ENCODE peak calls at places on chromosomes 11 and 22, in nine cellular contexts. Z is GM04504, J is LoVo, N is Calu3, X is activated B cell treated with CpG ODN at 0.5 μM for 24 hours, G is choroid plexus epithelial cell, M is Kasumi-1, S is transverse colon, B is WTC11. H is an unnamed sample.

GRCh38 chr11:22192289-22192641 is 620 bp upstream of the ANO5 start:
- DNase-seq in Z (no peak), J (no peak), N (peak), X (no peak), G (no peak), M (no peak), S (peak), B (peak), H (no peak)

GRCh38 chr11:128453444-128454336 is 133.7 kb downstream of the ETS1 start:
- DNase-seq in Z (peak), J (no peak), N (no peak), X (no peak), G (peak), M (no peak), S (peak), B (no peak), H (peak)

GRCh38 chr11:69249086-69249640 is 44.8 kb upstream of the MYEOV start:
- DNase-seq in Z (no peak), J (no peak), N (no peak), X (no peak), G (no peak), M (no peak), S (no peak), B (no peak), H (no peak)

GRCh38 chr11:36512016-36512415 is 1.9 kb upstream of the TRAF6 start:
- DNase-seq in Z (no peak), J (no peak), N (no peak), X (no peak), G (peak), M (no peak), S (no peak), B (no peak), H (no peak)

GRCh38 chr22:49935561-49935960 is 17.1 kb downstream of the CRELD2 start:
- DNase-seq in Z (no peak), J (no peak), N (no peak), X (no peak), G (no peak), M (no peak), S (no peak), B (no peak), H (no peak)

GRCh38 chr11:123020968-123021367 is 39.3 kb upstream of the BSX start:
- DNase-seq in Z (no peak), J (peak), N (peak), X (no peak), G (peak), M (peak), S (peak), B (peak), H (peak)

GRCh38 chr22:42814616-42815015 is 42.5 kb downstream of the ARFGAP3 start:
- DNase-seq in Z (no peak), J (no peak), N (no peak), X (no peak), G (no peak), M (no peak), S (no peak), B (no peak), H (no peak)

GRCh38 chr22:31263896-31264295 is 28.4 kb downstream of the PIK3IP1 start:
- DNase-seq in Z (no peak), J (no peak), N (no peak), X (no peak), G (no peak), M (no peak), S (no peak), B (no peak), H (no peak)

GRCh38 chr11:17898782-17899181 is 114.1 kb downstream of the SERGEF start:
- DNase-seq in Z (no peak), J (no peak), N (no peak), X (no peak), G (no peak), M (no peak), S (no peak), B (peak), H (no peak)

GRCh38 chr11:94671553-94672366 is 96.4 kb upstream of the AMOTL1 start:
- DNase-seq in Z (no peak), J (no peak), N (no peak), X (no peak), G (peak), M (no peak), S (no peak), B (no peak), H (no peak)

GRCh38 chr22:27639180-27640086 is 162.1 kb downstream of the MN1 start:
- DNase-seq in Z (no peak), J (no peak), N (no peak), X (no peak), G (no peak), M (no peak), S (no peak), B (no peak), H (no peak)

GRCh38 chr11:12189543-12190235 is 79.3 kb downstream of the MICAL2 start:
- DNase-seq in Z (no peak), J (no peak), N (no peak), X (no peak), G (no peak), M (no peak), S (no peak), B (no peak), H (no peak)

GRCh38 chr11:834371-835316 is 1.9 kb downstream of the CD151 start:
- DNase-seq in Z (no peak), J (no peak), N (peak), X (no peak), G (peak), M (no peak), S (peak), B (no peak), H (peak)

GRCh38 chr11:65425105-65425970 is 2.7 kb downstream of the NEAT1 start:
- DNase-seq in Z (peak), J (peak), N (peak), X (no peak), G (peak), M (peak), S (peak), B (no peak), H (no peak)

GRCh38 chr22:45912910-45913309 is 64.1 kb downstream of the WNT7B start:
- DNase-seq in Z (no peak), J (no peak), N (no peak), X (no peak), G (no peak), M (no peak), S (no peak), B (no peak), H (no peak)

GRCh38 chr11:12241401-12241800 is 131.0 kb downstream of the MICAL2 start:
- DNase-seq in Z (no peak), J (no peak), N (no peak), X (no peak), G (no peak), M (no peak), S (no peak), B (no peak), H (no peak)

H was measured in AG08395.